ENCODE peak calls at places on chromosomes 13 and 19, in six cellular contexts. Z is activated naive CD8-positive, alpha-beta T cell treated with anti-CD3 and anti-CD28 coated beads, Interleukin-2, amount 50 U/mL, for 24 hours; L is NCI-H460; S is kidney glomerular epithelial cell; J is substantia nigra; G is fibroblast of the conjunctiva. M is an unnamed sample.

GRCh38 chr19:36489920-36490415 is 607 bp upstream of the ZNF566 start:
- DNase-seq in Z (peak; percentile 72), L (peak; percentile 81), S (peak; percentile 75), J (no peak), G (peak; percentile 91), M (no peak)

GRCh38 chr19:51114087-51114714 is 6.0 kb upstream of the CTU1 start:
- DNase-seq in Z (no peak), L (no peak), S (no peak), J (no peak), G (no peak), M (no peak)

GRCh38 chr19:39157997-39158389 is 32.4 kb downstream of the PAK4 start:
- DNase-seq in Z (no peak), L (no peak), S (no peak), J (no peak), G (no peak), M (no peak)

GRCh38 chr19:55460670-55461258 is 678 bp downstream of the ISOC2 start:
- DNase-seq in Z (peak; percentile 66), L (peak; percentile 45), S (no peak), J (peak; percentile 43), G (peak; percentile 82), M (no peak)

GRCh38 chr19:34232566-34233481 is 21.5 kb upstream of the GARRE1 start:
- DNase-seq in Z (no peak), L (no peak), S (peak; percentile 87), J (peak; percentile 47), G (peak; percentile 52), M (peak; percentile 57)

GRCh38 chr13:99582511-99582910 is 81.2 kb downstream of the TM9SF2 start:
- DNase-seq in Z (no peak), L (no peak), S (no peak), J (no peak), G (no peak), M (no peak)

GRCh38 chr13:35791191-35791902 is 314.9 kb upstream of the MAB21L1 start:
- DNase-seq in Z (no peak), L (no peak), S (no peak), J (no peak), G (no peak), M (no peak)

GRCh38 chr13:21458816-21459701 is at the start of gene ZDHHC20:
- DNase-seq in Z (peak; percentile 95), L (peak; percentile 65), S (peak; percentile 76), J (peak; percentile 86), G (peak; percentile 74), M (no peak)

GRCh38 chr19:6744381-6745288 is 5.2 kb downstream of the TRIP10 start:
- DNase-seq in Z (no peak), L (peak; percentile 74), S (peak; percentile 37), J (peak; percentile 14), G (peak; percentile 76), M (no peak)

GRCh38 chr13:51534075-51534817 is 50.0 kb upstream of the WDFY2 start:
- DNase-seq in Z (peak; percentile 56), L (no peak), S (no peak), J (peak; percentile 22), G (no peak), M (no peak)

GRCh38 chr19:29576043-29576442 is 30.0 kb upstream of the POP4 start:
- DNase-seq in Z (no peak), L (no peak), S (peak; percentile 18), J (no peak), G (no peak), M (no peak)

GRCh38 chr19:57320180-57321084 is at the start of gene ZNF543:
- DNase-seq in Z (peak; percentile 93), L (peak; percentile 93), S (peak; percentile 90), J (peak; percentile 87), G (peak; percentile 88), M (peak; percentile 92)

GRCh38 chr13:109938255-109938936 is 152.0 kb upstream of the IRS2 start:
- DNase-seq in Z (no peak), L (no peak), S (peak; percentile 30), J (no peak), G (peak; percentile 88), M (no peak)

GRCh38 chr19:4555657-4556561 is 3.6 kb downstream of the SEMA6B start:
- DNase-seq in Z (no peak), L (no peak), S (no peak), J (no peak), G (no peak), M (peak; percentile 43)

GRCh38 chr13:20672772-20673171 is 30.7 kb upstream of the IL17D start:
- DNase-seq in Z (no peak), L (no peak), S (no peak), J (no peak), G (peak; percentile 5), M (no peak)

GRCh38 chr19:33580026-33580644 is 41.6 kb upstream of the CHST8 start:
- DNase-seq in Z (no peak), L (no peak), S (no peak), J (no peak), G (no peak), M (no peak)

GRCh38 chr19:48108997-48109782 is 1.4 kb downstream of the PLA2G4C start:
- DNase-seq in Z (no peak), L (no peak), S (no peak), J (no peak), G (no peak), M (no peak)

GRCh38 chr13:30908416-30908980 is 2.4 kb downstream of the MEDAG start:
- DNase-seq in Z (no peak), L (no peak), S (peak; percentile 33), J (no peak), G (peak; percentile 38), M (no peak)

GRCh38 chr13:108828053-108828806 is 198.8 kb downstream of the MYO16 start:
- DNase-seq in Z (no peak), L (no peak), S (no peak), J (no peak), G (no peak), M (no peak)

GRCh38 chr19:31282346-31282745 is 66.9 kb downstream of the TSHZ3 start:
- DNase-seq in Z (no peak), L (no peak), S (no peak), J (no peak), G (no peak), M (no peak)

GRCh38 chr13:112768795-112769411 is 79.1 kb downstream of the ATP11A start:
- DNase-seq in Z (peak; percentile 25), L (no peak), S (no peak), J (no peak), G (no peak), M (no peak)

GRCh38 chr19:32708457-32708856 is 11.1 kb upstream of the TDRD12 start:
- DNase-seq in Z (peak; percentile 20), L (no peak), S (no peak), J (no peak), G (no peak), M (no peak)

GRCh38 chr19:11261431-11261901 is 858 bp downstream of the DOCK6 start:
- DNase-seq in Z (no peak), L (no peak), S (no peak), J (no peak), G (no peak), M (no peak)

GRCh38 chr13:31556376-31556775 is 182.9 kb upstream of the RXFP2 start:
- DNase-seq in Z (no peak), L (no peak), S (no peak), J (no peak), G (no peak), M (no peak)

GRCh38 chr19:18340990-18341868 is 831 bp downstream of the PGPEP1 start:
- DNase-seq in Z (peak; percentile 76), L (no peak), S (no peak), J (peak; percentile 39), G (no peak), M (no peak)

GRCh38 chr13:91726666-91727065 is 328.2 kb downstream of the GPC5 start:
- DNase-seq in Z (no peak), L (no peak), S (no peak), J (no peak), G (no peak), M (no peak)

GRCh38 chr19:48123907-48124675 is 13.5 kb upstream of the PLA2G4C start:
- DNase-seq in Z (peak; percentile 69), L (no peak), S (peak; percentile 33), J (peak; percentile 44), G (no peak), M (peak; percentile 39)

M was measured in HCT116.